ENCODE peak calls at places on chromosomes 6 and 20, in four cellular contexts. Y is AG10803, E is A549, Z is AG04450. X is an unnamed sample.

GRCh38 chr6:136788069-136788902 is 4.0 kb downstream of the MAP3K5 start:
- DNase-seq in Y (peak; percentile 85), E (no peak), Z (peak; percentile 48), X (peak; percentile 51)

GRCh38 chr6:43286995-43287716 is 10.9 kb upstream of the SLC22A7 start:
- DNase-seq in Y (no peak), E (no peak), Z (no peak), X (no peak)

GRCh38 chr6:35360349-35361138 is 18.2 kb downstream of the PPARD start:
- DNase-seq in Y (peak; percentile 56), E (no peak), Z (no peak), X (no peak)

GRCh38 chr6:161526794-161527193 is 252.9 kb upstream of the AGPAT4 start:
- DNase-seq in Y (no peak), E (no peak), Z (no peak), X (no peak)

GRCh38 chr20:49663112-49663511 is 50.6 kb downstream of the B4GALT5 start:
- DNase-seq in Y (no peak), E (no peak), Z (no peak), X (no peak)

GRCh38 chr20:57629976-57630525 is 9.8 kb upstream of the ZBP1 start:
- DNase-seq in Y (no peak), E (no peak), Z (no peak), X (no peak)

GRCh38 chr6:100301731-100302130 is 163.0 kb downstream of the SIM1 start:
- DNase-seq in Y (no peak), E (no peak), Z (no peak), X (no peak)

GRCh38 chr20:49281059-49281912 is 3.4 kb upstream of the ZNFX1 start:
- DNase-seq in Y (no peak), E (no peak), Z (no peak), X (no peak)

GRCh38 chr20:49483706-49484101 is 1.2 kb upstream of the KCNB1 start:
- DNase-seq in Y (no peak), E (no peak), Z (no peak), X (no peak)

GRCh38 chr6:17987576-17988421 is at the start of gene KIF13A:
- DNase-seq in Y (peak; percentile 69), E (peak; percentile 60), Z (no peak), X (no peak)

GRCh38 chr6:17886891-17887290 is 100.5 kb downstream of the KIF13A start:
- DNase-seq in Y (peak; percentile 82), E (no peak), Z (no peak), X (no peak)

GRCh38 chr6:135260612-135261011 is 79.5 kb downstream of the MYB start:
- DNase-seq in Y (no peak), E (no peak), Z (no peak), X (no peak)

GRCh38 chr6:42694586-42694985 is 27.8 kb downstream of the PRPH2 start:
- DNase-seq in Y (peak; percentile 94), E (no peak), Z (no peak), X (peak; percentile 44)

GRCh38 chr6:52546192-52546591 is 30.7 kb downstream of the TRAM2 start:
- DNase-seq in Y (no peak), E (no peak), Z (no peak), X (no peak)

GRCh38 chr6:47733879-47734558 is 35.6 kb downstream of the ADGRF4 start:
- DNase-seq in Y (peak; percentile 16), E (no peak), Z (no peak), X (no peak)

GRCh38 chr20:8646716-8647115 is 422.2 kb upstream of the PLCB4 start:
- DNase-seq in Y (peak; percentile 95), E (no peak), Z (peak; percentile 73), X (peak; percentile 71)

GRCh38 chr6:19836799-19837510 is at the start of gene ID4:
- DNase-seq in Y (peak; percentile 97), E (peak; percentile 78), Z (peak; percentile 87), X (peak; percentile 90)

GRCh38 chr6:33663727-33664449 is 42.8 kb downstream of the ITPR3 start:
- DNase-seq in Y (no peak), E (no peak), Z (no peak), X (no peak)

GRCh38 chr6:151494235-151494950 is 576 bp downstream of the CCDC170 start:
- DNase-seq in Y (peak; percentile 48), E (peak; percentile 15), Z (no peak), X (no peak)

GRCh38 chr6:81831274-81831673 is 78.8 kb upstream of the TENT5A start:
- DNase-seq in Y (no peak), E (no peak), Z (no peak), X (no peak)

GRCh38 chr6:36019167-36019566 is 5.3 kb downstream of the SLC26A8 start:
- DNase-seq in Y (no peak), E (no peak), Z (no peak), X (no peak)

GRCh38 chr20:53291548-53291947 is 302.1 kb downstream of the ZNF217 start:
- DNase-seq in Y (no peak), E (no peak), Z (no peak), X (no peak)

GRCh38 chr6:23224540-23224939 is 655.2 kb downstream of the HDGFL1 start:
- DNase-seq in Y (no peak), E (no peak), Z (no peak), X (no peak)

GRCh38 chr20:50855498-50856474 is 60.9 kb downstream of the BCAS4 start:
- DNase-seq in Y (no peak), E (peak; percentile 16), Z (no peak), X (no peak)

DNA sequence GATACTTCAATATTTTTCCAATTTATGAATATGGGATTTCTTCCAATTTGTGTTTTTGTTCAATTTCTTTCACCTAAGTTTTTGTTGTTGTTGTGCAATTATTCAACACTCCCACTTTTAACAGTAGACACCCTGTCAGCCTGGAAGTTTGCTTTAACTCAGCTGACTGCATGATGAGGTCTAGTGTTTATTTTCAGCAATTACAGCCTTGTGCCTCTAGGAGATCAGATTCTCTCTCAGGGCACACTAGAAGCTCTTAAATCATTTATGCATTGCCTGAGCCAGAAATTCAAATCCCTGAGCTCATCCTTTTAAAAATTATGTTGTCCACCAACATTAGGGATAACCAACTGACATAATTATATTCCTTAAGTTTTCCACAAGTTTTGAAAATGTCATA is 85.7 kb downstream of the MRAP2 start:
- DNase-seq in Y (no peak), E (no peak), Z (no peak), X (no peak)
- TF ChIP-seq CTCF in Y (no peak), E (no peak), Z (no peak), X (peak; percentile 5)

DNA sequence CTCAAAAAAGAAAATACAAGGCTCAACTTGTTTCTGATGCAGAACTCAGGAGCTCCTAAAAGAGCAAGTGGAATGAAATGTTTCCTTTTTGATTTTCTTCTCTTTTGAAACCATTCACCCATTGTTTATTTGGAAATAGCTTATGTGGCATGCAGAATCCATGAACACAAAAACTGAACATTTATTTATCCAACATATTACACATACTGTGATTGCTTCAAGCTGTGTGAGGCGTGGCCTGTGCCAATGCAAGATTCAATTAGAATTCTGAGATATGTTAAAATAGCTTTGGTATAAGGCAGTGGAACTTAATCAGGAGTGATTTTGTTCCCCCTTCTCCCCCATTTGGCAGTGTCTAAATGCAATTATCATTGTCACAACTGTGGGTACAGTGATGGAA is 45.9 kb upstream of the CARMIL1 start:
- DNase-seq in Y (peak; percentile 62), E (no peak), Z (no peak), X (no peak)
- H3K4me3 ChIP-seq in Y (no peak overlapping the region), E (no peak overlapping the region), Z (no peak overlapping the region), X (no peak overlapping the region)

GRCh38 chr20:46761566-46761965 is 52.1 kb downstream of the SLC2A10 start:
- DNase-seq in Y (no peak), E (no peak), Z (no peak), X (no peak)
- TF ChIP-seq CTCF in Y (no peak), E (no peak), Z (no peak), X (no peak)

GRCh38 chr6:30500421-30501069 is 11.2 kb downstream of the HLA-E start:
- DNase-seq in Y (peak; percentile 45), E (no peak), Z (no peak), X (no peak)
- H3K4me3 ChIP-seq in Y (no peak overlapping the region), E (no peak overlapping the region), Z (no peak overlapping the region), X (no peak overlapping the region)

GRCh38 chr6:133040025-133040838 is 200.9 kb upstream of the EYA4 start:
- DNase-seq in Y (peak; percentile 1), E (peak; percentile 4), Z (no peak), X (no peak)
- TF ChIP-seq CTCF in Y (peak; percentile 37), E (peak; percentile 47), Z (peak; percentile 71), X (peak; percentile 49)

GRCh38 chr20:45294659-45295058 is 12.0 kb upstream of the RBPJL start:
- DNase-seq in Y (no peak), E (no peak), Z (no peak), X (no peak)

GRCh38 chr20:45291526-45291925 is 15.1 kb upstream of the RBPJL start:
- DNase-seq in Y (no peak), E (no peak), Z (no peak), X (no peak)

GRCh38 chr20:45293041-45294002 is 13.3 kb upstream of the RBPJL start:
- DNase-seq in Y (peak; percentile 54), E (peak; percentile 95), Z (no peak), X (no peak)

GRCh38 chr20:45292343-45292742 is 14.3 kb upstream of the RBPJL start:
- DNase-seq in Y (no peak), E (no peak), Z (no peak), X (no peak)

GRCh38 chr20:45294003-45294368 is 12.7 kb upstream of the RBPJL start:
- DNase-seq in Y (no peak), E (no peak), Z (no peak), X (no peak)
- H3K4me3 ChIP-seq in Y (no peak overlapping the region), E (no peak overlapping the region), Z (peak overlapping the region; percentile 58), X (peak overlapping the region; percentile 49)

GRCh38 chr6:16476861-16477260 is 238.5 kb downstream of the GMPR start:
- DNase-seq in Y (no peak), E (no peak), Z (no peak), X (no peak)
- TF ChIP-seq CTCF in Y (no peak), E (no peak), Z (no peak), X (no peak)

DNA sequence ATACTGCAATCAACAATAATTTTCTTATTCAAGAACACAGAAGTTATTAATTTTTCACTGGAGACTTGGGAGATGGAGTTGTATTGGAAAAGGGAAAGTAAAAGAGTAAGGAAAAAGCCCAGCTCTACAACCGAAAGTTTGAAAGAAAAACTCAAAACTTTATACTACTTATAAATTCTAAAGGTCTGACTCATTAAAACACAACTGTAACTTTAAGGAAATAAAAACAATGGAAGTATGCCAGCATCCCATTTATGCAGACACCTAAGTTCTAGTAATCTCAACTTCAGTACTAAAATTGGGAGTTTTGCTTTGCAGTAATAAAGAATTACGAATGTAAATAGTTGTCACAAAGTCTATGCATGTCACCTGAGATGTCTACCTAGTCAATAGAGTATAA is 80.6 kb downstream of the IRAK1BP1 start:
- DNase-seq in Y (peak; percentile 25), E (no peak), Z (peak; percentile 18), X (peak; percentile 7)
- H3K4me3 ChIP-seq in Y (no peak overlapping the region), E (no peak overlapping the region), Z (no peak overlapping the region), X (no peak overlapping the region)

GRCh38 chr20:42027746-42028268 is 409.6 kb upstream of the CHD6 start:
- DNase-seq in Y (no peak), E (no peak), Z (no peak), X (no peak)
- TF ChIP-seq CTCF in Y (no peak), E (no peak), Z (no peak), X (no peak)

X was measured in AG09309.